ENCODE peak calls at places on chromosomes 6 and 20, in ten cellular contexts. C is anterior cingulate cortex; A is esophagus muscularis mucosa; X is psoas muscle; R is fibroblast of pulmonary artery; E is body of pancreas; D is central memory CD4-positive, alpha-beta T cell; Z is HT-29; H is GM10248; V is stimulated activated CD4-positive, alpha-beta T cell treated with anti-CD3 and anti-CD28 coated beads, Interleukin-1b, Interleukin-23, amount 100 ng/mL, for 48 hours. F is an unnamed sample.

GRCh38 chr6:112205521-112206458 is 48.6 kb downstream of the LAMA4 start:
- DNase-seq in C (no peak), A (no peak), X (no peak), R (peak; percentile 78), E (no peak), D (no peak), Z (no peak), H (no peak), V (no peak), F (no peak)

GRCh38 chr20:39581034-39581433 is 618.9 kb downstream of the DHX35 start:
- DNase-seq in C (no peak), A (no peak), X (no peak), R (no peak), E (no peak), D (no peak), Z (no peak), H (no peak), V (no peak), F (no peak)

GRCh38 chr6:118697554-118697953 is 46.2 kb upstream of the CEP85L start:
- DNase-seq in C (no peak), A (no peak), X (peak; percentile 36), R (no peak), E (no peak), D (no peak), Z (peak; percentile 10), H (no peak), V (no peak), F (no peak)

GRCh38 chr20:63501818-63502670 is 3.2 kb upstream of the EEF1A2 start:
- DNase-seq in C (peak; percentile 29), A (no peak), X (peak; percentile 92), R (no peak), E (no peak), D (no peak), Z (peak; percentile 58), H (no peak), V (no peak), F (no peak)

GRCh38 chr20:3727333-3728035 is 5.0 kb upstream of the HSPA12B start:
- DNase-seq in C (no peak), A (no peak), X (peak; percentile 39), R (peak; percentile 41), E (no peak), D (no peak), Z (no peak), H (no peak), V (no peak), F (no peak)

GRCh38 chr6:25022140-25022553 is 86.4 kb upstream of the RIPOR2 start:
- DNase-seq in C (no peak), A (no peak), X (no peak), R (peak; percentile 56), E (no peak), D (no peak), Z (no peak), H (no peak), V (no peak), F (no peak)

GRCh38 chr6:87756858-87757257 is 54.8 kb upstream of the AKIRIN2 start:
- DNase-seq in C (no peak), A (no peak), X (no peak), R (peak; percentile 78), E (no peak), D (no peak), Z (no peak), H (peak; percentile 75), V (peak; percentile 57), F (peak; percentile 85)

GRCh38 chr6:79536969-79537747 is at the start of gene LCA5:
- DNase-seq in C (peak; percentile 96), A (peak; percentile 97), X (peak; percentile 94), R (peak; percentile 98), E (peak; percentile 91), D (peak; percentile 82), Z (peak; percentile 96), H (peak; percentile 93), V (peak; percentile 85), F (peak; percentile 81)

GRCh38 chr6:56814308-56814707 is 140.6 kb upstream of the BEND6 start:
- DNase-seq in C (no peak), A (no peak), X (no peak), R (no peak), E (no peak), D (no peak), Z (no peak), H (no peak), V (no peak), F (no peak)

GRCh38 chr6:10529231-10529801 is 8.2 kb downstream of the GCNT2 start:
- DNase-seq in C (no peak), A (no peak), X (no peak), R (no peak), E (peak; percentile 43), D (no peak), Z (no peak), H (no peak), V (no peak), F (no peak)

GRCh38 chr6:110048221-110048875 is 70.2 kb downstream of the GPR6 start:
- DNase-seq in C (no peak), A (peak; percentile 89), X (no peak), R (no peak), E (no peak), D (no peak), Z (no peak), H (no peak), V (no peak), F (no peak)

GRCh38 chr6:13733178-13733851 is 21.7 kb upstream of the RANBP9 start:
- DNase-seq in C (peak; percentile 1), A (peak; percentile 95), X (peak; percentile 90), R (peak; percentile 92), E (no peak), D (no peak), Z (peak; percentile 38), H (no peak), V (no peak), F (no peak)

GRCh38 chr6:102229271-102229670 is 835.8 kb downstream of the GRIK2 start:
- DNase-seq in C (no peak), A (no peak), X (no peak), R (no peak), E (no peak), D (no peak), Z (no peak), H (no peak), V (no peak), F (no peak)

GRCh38 chr6:33705268-33705885 is 6.1 kb downstream of the UQCC2 start:
- DNase-seq in C (no peak), A (no peak), X (no peak), R (no peak), E (no peak), D (no peak), Z (peak; percentile 17), H (no peak), V (no peak), F (no peak)

GRCh38 chr6:72861935-72862432 is 240.1 kb downstream of the KCNQ5 start:
- DNase-seq in C (no peak), A (no peak), X (peak; percentile 66), R (peak; percentile 57), E (no peak), D (no peak), Z (no peak), H (peak; percentile 6), V (no peak), F (no peak)

GRCh38 chr6:21064716-21065340 is 528.7 kb upstream of the SOX4 start:
- DNase-seq in C (no peak), A (no peak), X (no peak), R (peak; percentile 66), E (no peak), D (no peak), Z (peak; percentile 3), H (no peak), V (no peak), F (no peak)

GRCh38 chr6:89585156-89585555 is 53.4 kb downstream of the LYRM2 start:
- DNase-seq in C (no peak), A (no peak), X (no peak), R (peak; percentile 13), E (no peak), D (no peak), Z (no peak), H (no peak), V (no peak), F (no peak)

GRCh38 chr20:52305029-52305645 is 113.6 kb upstream of the ZFP64 start:
- DNase-seq in C (no peak), A (no peak), X (no peak), R (no peak), E (no peak), D (no peak), Z (no peak), H (no peak), V (no peak), F (no peak)

GRCh38 chr6:44642870-44643522 is 255.5 kb downstream of the CDC5L start:
- DNase-seq in C (no peak), A (no peak), X (no peak), R (no peak), E (no peak), D (no peak), Z (no peak), H (no peak), V (peak; percentile 78), F (no peak)

GRCh38 chr20:5080384-5080877 is 39.3 kb downstream of the PCNA start:
- DNase-seq in C (peak; percentile 3), A (no peak), X (peak; percentile 74), R (peak; percentile 72), E (no peak), D (no peak), Z (no peak), H (no peak), V (peak; percentile 47), F (no peak)

GRCh38 chr6:93701526-93701925 is 282.2 kb upstream of the EPHA7 start:
- DNase-seq in C (no peak), A (no peak), X (no peak), R (peak; percentile 75), E (no peak), D (no peak), Z (no peak), H (no peak), V (no peak), F (no peak)

GRCh38 chr6:36323062-36323461 is 13.6 kb downstream of the BNIP5 start:
- DNase-seq in C (no peak), A (no peak), X (no peak), R (peak; percentile 25), E (no peak), D (no peak), Z (no peak), H (no peak), V (no peak), F (no peak)

GRCh38 chr6:37558158-37558557 is 58.5 kb upstream of the CCDC167 start:
- DNase-seq in C (no peak), A (no peak), X (no peak), R (no peak), E (no peak), D (no peak), Z (no peak), H (no peak), V (no peak), F (no peak)

GRCh38 chr6:148179786-148180185 is 162.9 kb upstream of the SASH1 start:
- DNase-seq in C (no peak), A (no peak), X (no peak), R (peak; percentile 55), E (no peak), D (no peak), Z (peak; percentile 53), H (peak; percentile 19), V (no peak), F (no peak)

GRCh38 chr6:170006524-170007467 is 255.4 kb downstream of the ERMARD start:
- DNase-seq in C (no peak), A (no peak), X (no peak), R (no peak), E (no peak), D (no peak), Z (no peak), H (no peak), V (no peak), F (no peak)

GRCh38 chr20:44745122-44745521 is 543 bp upstream of the KCNK15 start:
- DNase-seq in C (no peak), A (no peak), X (no peak), R (no peak), E (no peak), D (no peak), Z (no peak), H (no peak), V (no peak), F (no peak)